ENCODE peak calls at places on chromosomes 6 and 20, in four cellular contexts. X is esophagus squamous epithelium; E is PC-9; H is CD4-positive, alpha-beta memory T cell. W is an unnamed sample. For H3K9me3, the result is how much of the 10 kb centered on the place peaks cover.

GRCh38 chr6:16402501-16402900 is 164.1 kb downstream of the GMPR start:
- DNase-seq in X (no peak), E (no peak), H (no peak), W (no peak)

GRCh38 chr6:110492584-110492983 is 16.2 kb upstream of the SLC22A16 start:
- DNase-seq in X (no peak), E (no peak), H (no peak), W (no peak)

GRCh38 chr6:79946242-79946641 is 1.1 kb downstream of the ELOVL4 start:
- DNase-seq in X (no peak), E (no peak), H (peak), W (no peak)

GRCh38 chr20:32823737-32824588 is 4.2 kb downstream of the MAPRE1 start:
- DNase-seq in X (no peak), E (no peak), H (no peak), W (no peak)

GRCh38 chr6:131635384-131636340 is 1.4 kb upstream of the ENPP3 start:
- DNase-seq in X (no peak), E (no peak), H (no peak), W (no peak)

GRCh38 chr6:63496388-63496804 is 75.9 kb upstream of the LOC128125822 start:
- DNase-seq in X (no peak), E (no peak), H (no peak), W (no peak)

GRCh38 chr20:57560554-57561355 is at the start of gene PCK1:
- DNase-seq in X (no peak), E (no peak), H (no peak), W (no peak)

GRCh38 chr20:37438464-37439222 is 82.4 kb upstream of the NNAT start:
- DNase-seq in X (no peak), E (no peak), H (no peak), W (no peak)

GRCh38 chr20:57244627-57245214 is 21.7 kb downstream of the BMP7 start:
- DNase-seq in X (no peak), E (no peak), H (no peak), W (no peak)

GRCh38 chr20:9130407-9130995 is 61.6 kb downstream of the PLCB4 start:
- DNase-seq in X (no peak), E (no peak), H (no peak), W (no peak)

GRCh38 chr20:56634735-56635422 is 5.8 kb downstream of the TFAP2C start:
- DNase-seq in X (no peak), E (peak), H (no peak), W (no peak)

GRCh38 chr6:154223296-154223695 is 133.3 kb downstream of the IPCEF1 start:
- DNase-seq in X (no peak), E (no peak), H (no peak), W (no peak)

GRCh38 chr6:168309997-168310396 is 9.6 kb downstream of the DACT2 start:
- DNase-seq in X (no peak), E (no peak), H (no peak), W (no peak)

GRCh38 chr6:168308390-168309144 is 11.0 kb downstream of the DACT2 start:
- DNase-seq in X (no peak), E (no peak), H (no peak), W (no peak)

GRCh38 chr6:168307695-168308021 is 11.9 kb downstream of the DACT2 start:
- DNase-seq in X (no peak), E (no peak), H (no peak), W (no peak)

GRCh38 chr6:168310945-168311344 is 8.6 kb downstream of the DACT2 start:
- DNase-seq in X (no peak), E (no peak), H (no peak), W (no peak)

GRCh38 chr6:168309183-168309582 is 10.4 kb downstream of the DACT2 start:
- DNase-seq in X (no peak), E (no peak), H (no peak), W (no peak)
- H3K9me3 ChIP-seq in X (under half), E (under half), H (under half), W (under half)

GRCh38 chr6:165163519-165163918 is 145.9 kb downstream of the C6orf118 start:
- DNase-seq in X (no peak), E (no peak), H (no peak), W (no peak)
- H3K9me3 ChIP-seq in X (under half), E (under half), H (under half), W (under half)

GRCh38 chr6:166907373-166907841 is 48.9 kb downstream of the RNASET2 start:
- DNase-seq in X (no peak), E (no peak), H (no peak), W (no peak)

GRCh38 chr6:166910601-166911000 is 45.7 kb downstream of the RNASET2 start:
- DNase-seq in X (no peak), E (no peak), H (no peak), W (no peak)

GRCh38 chr6:166908812-166909211 is 47.5 kb downstream of the RNASET2 start:
- DNase-seq in X (no peak), E (no peak), H (no peak), W (no peak)

GRCh38 chr6:166906376-166907044 is 49.8 kb downstream of the RNASET2 start:
- DNase-seq in X (no peak), E (no peak), H (no peak), W (no peak)

GRCh38 chr6:166907871-166908806 is 48.2 kb downstream of the RNASET2 start:
- DNase-seq in X (no peak), E (no peak), H (no peak), W (no peak)
- H3K9me3 ChIP-seq in X (under half), E (under half), H (under half), W (under half)

DNA sequence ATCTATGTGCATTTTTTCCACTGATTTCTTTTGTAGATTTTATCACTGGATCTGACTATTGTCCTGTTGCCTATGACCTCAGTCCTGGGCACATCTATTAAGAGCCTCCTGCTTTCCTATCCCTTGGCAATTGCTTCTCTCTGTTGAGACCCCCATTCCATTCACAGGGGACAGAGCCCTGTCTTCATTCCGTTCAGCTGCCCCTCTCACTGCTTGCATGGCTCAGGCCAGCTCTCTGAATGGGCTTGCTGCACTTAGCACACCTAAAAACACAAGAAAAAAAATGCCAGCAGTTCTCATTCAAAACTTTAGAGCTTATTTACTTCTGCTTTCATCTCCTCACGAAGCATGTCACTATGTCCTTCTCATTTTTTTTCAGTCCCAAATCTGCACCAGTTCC is 616.6 kb downstream of the C6orf118 start:
- DNase-seq in X (no peak), E (no peak), H (no peak), W (no peak)
- H3K9me3 ChIP-seq in X (under half), E (under half), H (under half), W (under half)

DNA sequence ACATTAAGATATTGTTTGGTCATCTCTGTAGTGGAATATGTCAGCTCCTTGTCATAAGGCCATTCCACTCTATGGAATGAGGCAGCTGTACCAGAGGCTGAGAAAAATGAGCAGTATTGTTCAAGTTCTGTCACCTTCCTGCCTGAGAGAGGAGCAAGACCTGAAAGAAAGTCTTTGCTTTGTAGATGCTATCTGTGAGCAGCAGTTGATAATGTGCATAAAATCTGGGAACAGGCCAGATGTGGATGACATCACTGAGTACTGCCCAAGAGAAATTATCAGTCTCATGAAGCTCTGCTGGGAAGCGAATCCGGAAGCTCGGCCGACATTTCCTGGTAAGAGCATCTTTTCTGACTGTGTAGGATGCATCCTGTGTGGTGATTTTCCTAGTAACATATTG is 16.8 kb downstream of the RIPK1 start:
- DNase-seq in X (no peak), E (no peak), H (no peak), W (no peak)
- H3K9me3 ChIP-seq in X (under half), E (under half), H (under half), W (under half)

W was measured in T-helper 17 cell.